ENCODE peak calls at places on chromosomes 16 and 17, in ten cellular contexts. C, H, A, X, M, Y, D, V, I and U are unnamed samples.

GRCh38 chr17:75843577-75844529 is at the start of gene UNC13D:
- DNase-seq in M (peak), A (no peak), X (no peak), C (peak), V (peak), D (no peak), H (peak), I (no peak), Y (peak), U (peak)

GRCh38 chr17:77959216-77959925 is 868 bp downstream of the TNRC6C start:
- DNase-seq in D (peak), I (peak), X (no peak), H (peak), C (peak), Y (peak), A (peak), M (no peak), V (no peak), U (peak)

GRCh38 chr17:38794221-38794620 is 5.1 kb downstream of the PIP4K2B start:
- DNase-seq in X (no peak), C (no peak), I (no peak), D (no peak), V (no peak), A (no peak), Y (no peak), H (no peak), M (no peak), U (no peak)

GRCh38 chr16:80540516-80541305 is at the start of gene DYNLRB2:
- DNase-seq in C (peak), V (no peak), H (peak), X (peak), M (peak), I (peak), A (peak), D (peak), Y (peak), U (peak)

GRCh38 chr17:6274310-6274709 is 160.6 kb downstream of the AIPL1 start:
- DNase-seq in I (no peak), M (no peak), V (no peak), D (no peak), H (no peak), Y (no peak), X (no peak), A (no peak), C (no peak), U (no peak)

GRCh38 chr16:58960034-58960433 is 225.9 kb upstream of the GOT2 start:
- DNase-seq in H (no peak), M (no peak), A (no peak), D (peak), I (no peak), Y (no peak), X (no peak), C (no peak), V (no peak), U (no peak)

GRCh38 chr17:20981046-20981920 is 61.5 kb downstream of the USP22 start:
- DNase-seq in C (no peak), H (no peak), M (no peak), D (no peak), X (no peak), Y (no peak), V (no peak), A (no peak), I (no peak), U (no peak)

GRCh38 chr17:29565643-29566472 is 979 bp downstream of the ABHD15 start:
- DNase-seq in D (peak), X (no peak), V (peak), I (peak), C (peak), H (peak), A (no peak), M (no peak), Y (peak), U (peak)

GRCh38 chr17:66892286-66892685 is 57.4 kb downstream of the CACNG5 start:
- DNase-seq in H (no peak), D (no peak), M (no peak), Y (no peak), X (no peak), V (no peak), C (no peak), A (no peak), I (no peak), U (no peak)

GRCh38 chr16:85528528-85529387 is 84.4 kb upstream of the GSE1 start:
- DNase-seq in H (no peak), V (no peak), Y (peak), D (peak), C (no peak), A (no peak), M (no peak), I (no peak), X (no peak), U (peak)
- TF ChIP-seq CTCF in H (peak), V (peak), Y (no peak), D (peak), C (peak), A (peak), M (no peak), I (peak), X (peak), U (peak)

GRCh38 chr16:75305364-75306101 is 54.1 kb upstream of the BCAR1 start:
- DNase-seq in X (peak), H (peak), V (peak), A (peak), M (peak), I (peak), Y (peak), C (no peak), D (no peak), U (peak)
- TF ChIP-seq CTCF in X (peak), H (no peak), V (no peak), A (no peak), M (peak), I (no peak), Y (no peak), C (no peak), D (no peak), U (no peak)

GRCh38 chr17:65554568-65555223 is 6.8 kb downstream of the AXIN2 start:
- DNase-seq in I (peak), X (no peak), H (peak), M (no peak), Y (no peak), V (no peak), A (peak), D (no peak), C (no peak), U (no peak)
- TF ChIP-seq CTCF in I (peak), X (no peak), H (peak), M (no peak), Y (no peak), V (no peak), A (peak), D (no peak), C (peak), U (no peak)

DNA sequence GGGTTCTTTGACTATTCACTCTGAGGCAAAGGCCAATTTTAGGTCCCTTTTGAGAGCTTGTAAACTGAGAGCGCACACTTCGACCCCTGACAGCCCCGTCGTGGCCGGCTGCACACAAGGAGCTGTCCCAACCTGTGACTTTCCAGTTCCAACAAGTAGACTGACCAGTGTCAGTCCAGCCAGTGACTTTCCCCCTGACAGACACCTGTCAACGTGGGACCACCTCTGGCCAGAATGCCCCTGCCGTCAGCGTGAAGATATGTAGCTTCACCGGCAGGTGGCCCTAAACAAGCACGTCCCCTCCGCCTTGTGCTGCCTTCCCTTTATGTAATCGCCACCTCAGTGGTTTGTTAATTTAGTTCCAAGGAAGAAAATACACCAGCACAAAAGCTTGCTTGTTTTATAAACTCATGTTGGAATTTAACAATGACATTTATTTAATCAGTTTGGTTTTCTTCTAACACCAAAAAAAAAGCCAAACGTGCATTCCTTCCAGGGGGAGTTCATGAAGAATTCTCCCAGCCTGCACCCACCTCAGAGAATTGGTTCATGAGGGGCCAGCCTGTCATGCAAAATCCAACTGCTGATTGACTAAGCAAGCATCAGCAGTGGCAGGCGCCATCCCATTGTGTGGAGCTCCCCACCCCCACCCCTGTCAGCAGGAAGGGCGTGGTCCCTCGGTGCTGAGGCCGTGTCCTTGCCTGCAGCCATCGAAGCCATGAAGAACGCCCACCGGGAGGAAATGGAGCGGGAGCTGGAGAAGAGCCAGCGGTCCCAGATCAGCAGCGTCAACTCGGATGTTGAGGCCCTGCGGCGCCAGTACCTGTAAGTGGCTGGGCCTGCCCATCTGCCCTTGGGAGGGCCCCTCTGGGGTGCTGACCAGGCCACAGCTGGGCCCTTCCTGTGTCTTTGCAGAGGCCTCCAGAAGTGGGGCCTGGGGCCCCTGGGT is 33.9 kb downstream of the PLD6 start:
- DNase-seq in D (peak), M (no peak), V (no peak), I (no peak), H (no peak), A (no peak), X (no peak), Y (no peak), C (peak), U (no peak)
- TF ChIP-seq CTCF in D (peak), M (no peak), V (no peak), I (no peak), H (no peak), A (no peak), X (no peak), Y (no peak), C (no peak), U (no peak)

GRCh38 chr16:13552960-13553257 is 367.0 kb upstream of the ERCC4 start:
- DNase-seq in C (no peak), M (no peak), D (no peak), V (no peak), H (no peak), I (no peak), A (no peak), Y (no peak), X (no peak), U (no peak)

GRCh38 chr16:13550254-13550653 is 369.7 kb upstream of the ERCC4 start:
- DNase-seq in M (no peak), V (no peak), A (no peak), Y (no peak), I (no peak), C (no peak), X (no peak), H (no peak), D (no peak), U (no peak)

GRCh38 chr16:13554020-13554419 is 365.9 kb upstream of the ERCC4 start:
- DNase-seq in Y (no peak), I (no peak), V (no peak), H (no peak), A (no peak), M (no peak), X (no peak), C (no peak), D (no peak), U (no peak)

GRCh38 chr16:13553453-13553985 is 366.4 kb upstream of the ERCC4 start:
- DNase-seq in D (no peak), A (no peak), Y (no peak), H (no peak), M (no peak), V (no peak), X (no peak), I (no peak), C (no peak), U (no peak)

GRCh38 chr16:13552062-13552959 is 367.6 kb upstream of the ERCC4 start:
- DNase-seq in H (no peak), D (peak), C (no peak), I (no peak), X (no peak), A (no peak), M (no peak), Y (no peak), V (no peak), U (no peak)
- TF ChIP-seq CTCF in H (no peak), D (peak), C (no peak), I (no peak), X (peak), A (no peak), M (no peak), Y (no peak), V (no peak), U (no peak)

GRCh38 chr17:51371732-51372151 is 111.4 kb downstream of the UTP18 start:
- DNase-seq in H (no peak), A (peak), D (peak), I (peak), C (no peak), X (no peak), Y (peak), M (peak), V (no peak), U (peak)
- TF ChIP-seq CTCF in H (peak), A (peak), D (peak), I (peak), C (peak), X (peak), Y (peak), M (peak), V (peak), U (peak)

GRCh38 chr17:22337467-22337866 is 645.1 kb downstream of the KCNJ18 start:
- DNase-seq in Y (no peak), X (no peak), A (no peak), D (no peak), I (no peak), H (no peak), M (no peak), V (no peak), C (no peak), U (no peak)
- TF ChIP-seq CTCF in Y (no peak), X (no peak), A (no peak), D (no peak), I (no peak), H (no peak), M (no peak), V (no peak), C (no peak), U (no peak)

GRCh38 chr17:53191878-53192277 is 630.8 kb upstream of the KIF2B start:
- DNase-seq in X (no peak), Y (no peak), C (no peak), D (peak), A (no peak), H (no peak), M (no peak), V (no peak), I (no peak), U (no peak)
- TF ChIP-seq CTCF in X (peak), Y (no peak), C (no peak), D (no peak), A (no peak), H (no peak), M (no peak), V (no peak), I (peak), U (no peak)